ENCODE peak calls at places on chromosomes 13 and 19, in seven cellular contexts. One of them, this sample, is unnamed.

GRCh38 chr19:30667227-30667626 is 295.0 kb downstream of the ZNF536 start:
- DNase-seq in aorta: no peak
- DNase-seq in stimulated activated CD4-positive, alpha-beta T cell treated with anti-CD3 and anti-CD28 coated beads, Interleukin-1b, Interleukin-23, amount 100 ng/mL, for 24 hours: no peak
- DNase-seq in D341Med: no peak
- DNase-seq in dorsolateral prefrontal cortex: no peak
- DNase-seq in epithelial cell of esophagus: no peak
- DNase-seq in tibial nerve: no peak
- DNase-seq in this sample: no peak

GRCh38 chr19:39738809-39739208 is 980 bp upstream of the CLC start:
- DNase-seq in aorta: no peak
- DNase-seq in stimulated activated CD4-positive, alpha-beta T cell treated with anti-CD3 and anti-CD28 coated beads, Interleukin-1b, Interleukin-23, amount 100 ng/mL, for 24 hours: no peak
- DNase-seq in D341Med: no peak
- DNase-seq in dorsolateral prefrontal cortex: no peak
- DNase-seq in epithelial cell of esophagus: no peak
- DNase-seq in tibial nerve: no peak
- DNase-seq in this sample: no peak

GRCh38 chr13:110471833-110472162 is 89.7 kb downstream of the RAB20 start:
- DNase-seq in aorta: peak; percentile 85
- DNase-seq in stimulated activated CD4-positive, alpha-beta T cell treated with anti-CD3 and anti-CD28 coated beads, Interleukin-1b, Interleukin-23, amount 100 ng/mL, for 24 hours: no peak
- DNase-seq in D341Med: no peak
- DNase-seq in dorsolateral prefrontal cortex: no peak
- DNase-seq in epithelial cell of esophagus: no peak
- DNase-seq in tibial nerve: no peak
- DNase-seq in this sample: no peak

GRCh38 chr19:55855160-55855559 is 18.8 kb downstream of the NLRP4 start:
- DNase-seq in aorta: no peak
- DNase-seq in stimulated activated CD4-positive, alpha-beta T cell treated with anti-CD3 and anti-CD28 coated beads, Interleukin-1b, Interleukin-23, amount 100 ng/mL, for 24 hours: no peak
- DNase-seq in D341Med: no peak
- DNase-seq in dorsolateral prefrontal cortex: no peak
- DNase-seq in epithelial cell of esophagus: no peak
- DNase-seq in tibial nerve: no peak
- DNase-seq in this sample: no peak

GRCh38 chr13:23161176-23161825 is 19.5 kb upstream of the SGCG start:
- DNase-seq in aorta: no peak
- DNase-seq in stimulated activated CD4-positive, alpha-beta T cell treated with anti-CD3 and anti-CD28 coated beads, Interleukin-1b, Interleukin-23, amount 100 ng/mL, for 24 hours: no peak
- DNase-seq in D341Med: no peak
- DNase-seq in dorsolateral prefrontal cortex: no peak
- DNase-seq in epithelial cell of esophagus: no peak
- DNase-seq in tibial nerve: no peak
- DNase-seq in this sample: no peak

GRCh38 chr19:50496189-50497029 is 14.6 kb downstream of the JOSD2 start:
- DNase-seq in aorta: peak; percentile 24
- DNase-seq in stimulated activated CD4-positive, alpha-beta T cell treated with anti-CD3 and anti-CD28 coated beads, Interleukin-1b, Interleukin-23, amount 100 ng/mL, for 24 hours: no peak
- DNase-seq in D341Med: peak; percentile 56
- DNase-seq in dorsolateral prefrontal cortex: peak; percentile 96
- DNase-seq in epithelial cell of esophagus: no peak
- DNase-seq in tibial nerve: no peak
- DNase-seq in this sample: no peak

GRCh38 chr13:44191103-44191502 is 182.5 kb upstream of the SERP2 start:
- DNase-seq in aorta: no peak
- DNase-seq in stimulated activated CD4-positive, alpha-beta T cell treated with anti-CD3 and anti-CD28 coated beads, Interleukin-1b, Interleukin-23, amount 100 ng/mL, for 24 hours: no peak
- DNase-seq in D341Med: no peak
- DNase-seq in dorsolateral prefrontal cortex: no peak
- DNase-seq in epithelial cell of esophagus: no peak
- DNase-seq in tibial nerve: no peak
- DNase-seq in this sample: no peak

GRCh38 chr19:14337510-14337909 is 43.7 kb upstream of the ADGRE5 start:
- DNase-seq in aorta: no peak
- DNase-seq in stimulated activated CD4-positive, alpha-beta T cell treated with anti-CD3 and anti-CD28 coated beads, Interleukin-1b, Interleukin-23, amount 100 ng/mL, for 24 hours: no peak
- DNase-seq in D341Med: peak; percentile 75
- DNase-seq in dorsolateral prefrontal cortex: no peak
- DNase-seq in epithelial cell of esophagus: peak; percentile 19
- DNase-seq in tibial nerve: no peak
- DNase-seq in this sample: peak; percentile 14

GRCh38 chr19:5046339-5047039 is 77.6 kb downstream of the KDM4B start:
- DNase-seq in aorta: no peak
- DNase-seq in stimulated activated CD4-positive, alpha-beta T cell treated with anti-CD3 and anti-CD28 coated beads, Interleukin-1b, Interleukin-23, amount 100 ng/mL, for 24 hours: no peak
- DNase-seq in D341Med: peak; percentile 63
- DNase-seq in dorsolateral prefrontal cortex: no peak
- DNase-seq in epithelial cell of esophagus: peak; percentile 71
- DNase-seq in tibial nerve: no peak
- DNase-seq in this sample: peak; percentile 19

GRCh38 chr13:90968510-90968909 is 379.0 kb upstream of the MIR17HG start:
- DNase-seq in aorta: no peak
- DNase-seq in stimulated activated CD4-positive, alpha-beta T cell treated with anti-CD3 and anti-CD28 coated beads, Interleukin-1b, Interleukin-23, amount 100 ng/mL, for 24 hours: no peak
- DNase-seq in D341Med: peak; percentile 67
- DNase-seq in dorsolateral prefrontal cortex: no peak
- DNase-seq in epithelial cell of esophagus: peak; percentile 50
- DNase-seq in tibial nerve: no peak
- DNase-seq in this sample: peak; percentile 5

GRCh38 chr19:14366529-14366928 is 14.7 kb upstream of the ADGRE5 start:
- DNase-seq in aorta: peak; percentile 86
- DNase-seq in stimulated activated CD4-positive, alpha-beta T cell treated with anti-CD3 and anti-CD28 coated beads, Interleukin-1b, Interleukin-23, amount 100 ng/mL, for 24 hours: peak; percentile 78
- DNase-seq in D341Med: peak; percentile 57
- DNase-seq in dorsolateral prefrontal cortex: no peak
- DNase-seq in epithelial cell of esophagus: peak; percentile 91
- DNase-seq in tibial nerve: peak; percentile 34
- DNase-seq in this sample: peak; percentile 67

GRCh38 chr13:44013666-44014291 is 134.1 kb downstream of the LACC1 start:
- DNase-seq in aorta: no peak
- DNase-seq in stimulated activated CD4-positive, alpha-beta T cell treated with anti-CD3 and anti-CD28 coated beads, Interleukin-1b, Interleukin-23, amount 100 ng/mL, for 24 hours: no peak
- DNase-seq in D341Med: no peak
- DNase-seq in dorsolateral prefrontal cortex: no peak
- DNase-seq in epithelial cell of esophagus: peak; percentile 33
- DNase-seq in tibial nerve: no peak
- DNase-seq in this sample: peak; percentile 71

GRCh38 chr19:1736280-1736679 is 17.0 kb upstream of the ONECUT3 start:
- DNase-seq in aorta: no peak
- DNase-seq in stimulated activated CD4-positive, alpha-beta T cell treated with anti-CD3 and anti-CD28 coated beads, Interleukin-1b, Interleukin-23, amount 100 ng/mL, for 24 hours: no peak
- DNase-seq in D341Med: no peak
- DNase-seq in dorsolateral prefrontal cortex: no peak
- DNase-seq in epithelial cell of esophagus: no peak
- DNase-seq in tibial nerve: no peak
- DNase-seq in this sample: no peak